ENCODE peak calls at places on chromosomes 3 and 15, in ten cellular contexts. One of them, this sample, is unnamed.

GRCh38 chr3:155753038-155753647 is 8.3 kb upstream of the PLCH1 start:
- DNase-seq in K562: peak; percentile 57
- DNase-seq in cardiac muscle cell: peak; percentile 64
- DNase-seq in psoas muscle: no peak
- DNase-seq in OCI-LY7: peak; percentile 51
- DNase-seq in transverse colon: no peak
- DNase-seq in ascending aorta: no peak
- DNase-seq in heart right ventricle: no peak
- DNase-seq in GM23248: peak; percentile 54
- DNase-seq in H9: no peak
- DNase-seq in this sample: no peak

GRCh38 chr15:57227899-57228298 is 148.4 kb upstream of the CGNL1 start:
- DNase-seq in K562: no peak
- DNase-seq in cardiac muscle cell: peak; percentile 78
- DNase-seq in psoas muscle: no peak
- DNase-seq in OCI-LY7: no peak
- DNase-seq in transverse colon: no peak
- DNase-seq in ascending aorta: no peak
- DNase-seq in heart right ventricle: no peak
- DNase-seq in GM23248: peak; percentile 64
- DNase-seq in H9: no peak
- DNase-seq in this sample: no peak

GRCh38 chr15:92083190-92083589 is 229.7 kb downstream of the SLCO3A1 start:
- DNase-seq in K562: no peak
- DNase-seq in cardiac muscle cell: no peak
- DNase-seq in psoas muscle: no peak
- DNase-seq in OCI-LY7: no peak
- DNase-seq in transverse colon: no peak
- DNase-seq in ascending aorta: no peak
- DNase-seq in heart right ventricle: no peak
- DNase-seq in GM23248: no peak
- DNase-seq in H9: no peak
- DNase-seq in this sample: no peak

GRCh38 chr15:63452552-63453136 is 51.7 kb upstream of the USP3 start:
- DNase-seq in K562: no peak
- DNase-seq in cardiac muscle cell: no peak
- DNase-seq in psoas muscle: no peak
- DNase-seq in OCI-LY7: no peak
- DNase-seq in transverse colon: no peak
- DNase-seq in ascending aorta: no peak
- DNase-seq in heart right ventricle: no peak
- DNase-seq in GM23248: peak; percentile 75
- DNase-seq in H9: no peak
- DNase-seq in this sample: no peak

GRCh38 chr3:108394563-108394962 is 98.2 kb downstream of the HHLA2 start:
- DNase-seq in K562: no peak
- DNase-seq in cardiac muscle cell: no peak
- DNase-seq in psoas muscle: no peak
- DNase-seq in OCI-LY7: no peak
- DNase-seq in transverse colon: no peak
- DNase-seq in ascending aorta: no peak
- DNase-seq in heart right ventricle: no peak
- DNase-seq in GM23248: no peak
- DNase-seq in H9: no peak
- DNase-seq in this sample: no peak

GRCh38 chr3:119588112-119588511 is 8.8 kb downstream of the ADPRH start:
- DNase-seq in K562: no peak
- DNase-seq in cardiac muscle cell: no peak
- DNase-seq in psoas muscle: peak; percentile 62
- DNase-seq in OCI-LY7: peak; percentile 22
- DNase-seq in transverse colon: peak; percentile 63
- DNase-seq in ascending aorta: peak; percentile 74
- DNase-seq in heart right ventricle: peak; percentile 53
- DNase-seq in GM23248: peak; percentile 21
- DNase-seq in H9: no peak
- DNase-seq in this sample: peak; percentile 35

GRCh38 chr3:121228971-121229370 is 316.8 kb downstream of the POLQ start:
- DNase-seq in K562: no peak
- DNase-seq in cardiac muscle cell: no peak
- DNase-seq in psoas muscle: no peak
- DNase-seq in OCI-LY7: no peak
- DNase-seq in transverse colon: no peak
- DNase-seq in ascending aorta: no peak
- DNase-seq in heart right ventricle: no peak
- DNase-seq in GM23248: no peak
- DNase-seq in H9: no peak
- DNase-seq in this sample: no peak

GRCh38 chr3:169759256-169759655 is 5.6 kb downstream of the TERC start:
- DNase-seq in K562: no peak
- DNase-seq in cardiac muscle cell: peak; percentile 43
- DNase-seq in psoas muscle: no peak
- DNase-seq in OCI-LY7: peak; percentile 29
- DNase-seq in transverse colon: no peak
- DNase-seq in ascending aorta: no peak
- DNase-seq in heart right ventricle: no peak
- DNase-seq in GM23248: peak; percentile 76
- DNase-seq in H9: no peak
- DNase-seq in this sample: no peak

GRCh38 chr3:15798533-15799245 is 910 bp upstream of the ANKRD28 start:
- DNase-seq in K562: no peak
- DNase-seq in cardiac muscle cell: no peak
- DNase-seq in psoas muscle: no peak
- DNase-seq in OCI-LY7: no peak
- DNase-seq in transverse colon: no peak
- DNase-seq in ascending aorta: no peak
- DNase-seq in heart right ventricle: no peak
- DNase-seq in GM23248: no peak
- DNase-seq in H9: no peak
- DNase-seq in this sample: no peak

GRCh38 chr3:39166932-39167532 is 13.6 kb upstream of the CSRNP1 start:
- DNase-seq in K562: no peak
- DNase-seq in cardiac muscle cell: peak; percentile 97
- DNase-seq in psoas muscle: no peak
- DNase-seq in OCI-LY7: no peak
- DNase-seq in transverse colon: no peak
- DNase-seq in ascending aorta: no peak
- DNase-seq in heart right ventricle: peak; percentile 28
- DNase-seq in GM23248: peak; percentile 91
- DNase-seq in H9: no peak
- DNase-seq in this sample: no peak

GRCh38 chr3:4615734-4616133 is 122.6 kb downstream of the ITPR1 start:
- DNase-seq in K562: no peak
- DNase-seq in cardiac muscle cell: no peak
- DNase-seq in psoas muscle: no peak
- DNase-seq in OCI-LY7: no peak
- DNase-seq in transverse colon: no peak
- DNase-seq in ascending aorta: no peak
- DNase-seq in heart right ventricle: no peak
- DNase-seq in GM23248: no peak
- DNase-seq in H9: no peak
- DNase-seq in this sample: no peak
- H3K27ac ChIP-seq in K562: no peak overlapping the region
- H3K27ac ChIP-seq in cardiac muscle cell: no peak overlapping the region
- H3K27ac ChIP-seq in psoas muscle: no peak overlapping the region
- H3K27ac ChIP-seq in OCI-LY7: no peak overlapping the region
- H3K27ac ChIP-seq in transverse colon: no peak overlapping the region
- H3K27ac ChIP-seq in ascending aorta: no peak overlapping the region
- H3K27ac ChIP-seq in heart right ventricle: no peak overlapping the region
- H3K27ac ChIP-seq in GM23248: no peak overlapping the region
- H3K27ac ChIP-seq in H9: no peak overlapping the region
- H3K27ac ChIP-seq in this sample: no peak overlapping the region

GRCh38 chr3:14486460-14486859 is 53.7 kb downstream of the GRIP2 start:
- DNase-seq in K562: no peak
- DNase-seq in cardiac muscle cell: no peak
- DNase-seq in psoas muscle: no peak
- DNase-seq in OCI-LY7: no peak
- DNase-seq in transverse colon: peak; percentile 26
- DNase-seq in ascending aorta: no peak
- DNase-seq in heart right ventricle: no peak
- DNase-seq in GM23248: no peak
- DNase-seq in H9: no peak
- DNase-seq in this sample: no peak

GRCh38 chr3:14488286-14489036 is 51.7 kb downstream of the GRIP2 start:
- DNase-seq in K562: no peak
- DNase-seq in cardiac muscle cell: no peak
- DNase-seq in psoas muscle: peak; percentile 17
- DNase-seq in OCI-LY7: no peak
- DNase-seq in transverse colon: no peak
- DNase-seq in ascending aorta: no peak
- DNase-seq in heart right ventricle: no peak
- DNase-seq in GM23248: no peak
- DNase-seq in H9: no peak
- DNase-seq in this sample: no peak

GRCh38 chr3:14489641-14490040 is 50.5 kb downstream of the GRIP2 start:
- DNase-seq in K562: no peak
- DNase-seq in cardiac muscle cell: no peak
- DNase-seq in psoas muscle: peak; percentile 35
- DNase-seq in OCI-LY7: no peak
- DNase-seq in transverse colon: no peak
- DNase-seq in ascending aorta: no peak
- DNase-seq in heart right ventricle: no peak
- DNase-seq in GM23248: no peak
- DNase-seq in H9: no peak
- DNase-seq in this sample: no peak

GRCh38 chr3:14487086-14487485 is 53.1 kb downstream of the GRIP2 start:
- DNase-seq in K562: no peak
- DNase-seq in cardiac muscle cell: no peak
- DNase-seq in psoas muscle: no peak
- DNase-seq in OCI-LY7: no peak
- DNase-seq in transverse colon: no peak
- DNase-seq in ascending aorta: no peak
- DNase-seq in heart right ventricle: no peak
- DNase-seq in GM23248: no peak
- DNase-seq in H9: no peak
- DNase-seq in this sample: no peak

GRCh38 chr3:14487821-14488220 is 52.3 kb downstream of the GRIP2 start:
- DNase-seq in K562: no peak
- DNase-seq in cardiac muscle cell: no peak
- DNase-seq in psoas muscle: no peak
- DNase-seq in OCI-LY7: no peak
- DNase-seq in transverse colon: no peak
- DNase-seq in ascending aorta: no peak
- DNase-seq in heart right ventricle: no peak
- DNase-seq in GM23248: no peak
- DNase-seq in H9: no peak
- DNase-seq in this sample: no peak
- H3K27ac ChIP-seq in K562: no peak overlapping the region
- H3K27ac ChIP-seq in cardiac muscle cell: no peak overlapping the region
- H3K27ac ChIP-seq in psoas muscle: no peak overlapping the region
- H3K27ac ChIP-seq in OCI-LY7: no peak overlapping the region
- H3K27ac ChIP-seq in transverse colon: no peak overlapping the region
- H3K27ac ChIP-seq in ascending aorta: no peak overlapping the region
- H3K27ac ChIP-seq in heart right ventricle: no peak overlapping the region
- H3K27ac ChIP-seq in GM23248: no peak overlapping the region
- H3K27ac ChIP-seq in H9: no peak overlapping the region
- H3K27ac ChIP-seq in this sample: no peak overlapping the region

GRCh38 chr3:4813855-4814254 is 165.4 kb upstream of the BHLHE40 start:
- DNase-seq in K562: peak; percentile 54
- DNase-seq in cardiac muscle cell: peak; percentile 10
- DNase-seq in psoas muscle: no peak
- DNase-seq in OCI-LY7: no peak
- DNase-seq in transverse colon: no peak
- DNase-seq in ascending aorta: no peak
- DNase-seq in heart right ventricle: no peak
- DNase-seq in GM23248: no peak
- DNase-seq in H9: no peak
- DNase-seq in this sample: no peak
- H3K27ac ChIP-seq in K562: peak overlapping the region; percentile 93
- H3K27ac ChIP-seq in cardiac muscle cell: no peak overlapping the region
- H3K27ac ChIP-seq in psoas muscle: no peak overlapping the region
- H3K27ac ChIP-seq in OCI-LY7: no peak overlapping the region
- H3K27ac ChIP-seq in transverse colon: no peak overlapping the region
- H3K27ac ChIP-seq in ascending aorta: no peak overlapping the region
- H3K27ac ChIP-seq in heart right ventricle: peak overlapping the region; percentile 40
- H3K27ac ChIP-seq in GM23248: no peak overlapping the region
- H3K27ac ChIP-seq in H9: no peak overlapping the region
- H3K27ac ChIP-seq in this sample: no peak overlapping the region

GRCh38 chr3:13482106-13482690 is 2.1 kb downstream of the HDAC11 start:
- DNase-seq in K562: no peak
- DNase-seq in cardiac muscle cell: no peak
- DNase-seq in psoas muscle: peak; percentile 14
- DNase-seq in OCI-LY7: no peak
- DNase-seq in transverse colon: no peak
- DNase-seq in ascending aorta: no peak
- DNase-seq in heart right ventricle: no peak
- DNase-seq in GM23248: no peak
- DNase-seq in H9: no peak
- DNase-seq in this sample: no peak

GRCh38 chr3:13487403-13487802 is 7.3 kb downstream of the HDAC11 start:
- DNase-seq in K562: no peak
- DNase-seq in cardiac muscle cell: no peak
- DNase-seq in psoas muscle: peak; percentile 11
- DNase-seq in OCI-LY7: no peak
- DNase-seq in transverse colon: no peak
- DNase-seq in ascending aorta: no peak
- DNase-seq in heart right ventricle: no peak
- DNase-seq in GM23248: no peak
- DNase-seq in H9: no peak
- DNase-seq in this sample: no peak

GRCh38 chr3:13483286-13483685 is 3.2 kb downstream of the HDAC11 start:
- DNase-seq in K562: no peak
- DNase-seq in cardiac muscle cell: no peak
- DNase-seq in psoas muscle: peak; percentile 44
- DNase-seq in OCI-LY7: no peak
- DNase-seq in transverse colon: no peak
- DNase-seq in ascending aorta: no peak
- DNase-seq in heart right ventricle: no peak
- DNase-seq in GM23248: no peak
- DNase-seq in H9: no peak
- DNase-seq in this sample: no peak

GRCh38 chr3:13483988-13484695 is 4.0 kb downstream of the HDAC11 start:
- DNase-seq in K562: no peak
- DNase-seq in cardiac muscle cell: no peak
- DNase-seq in psoas muscle: peak; percentile 32
- DNase-seq in OCI-LY7: no peak
- DNase-seq in transverse colon: peak; percentile 30
- DNase-seq in ascending aorta: no peak
- DNase-seq in heart right ventricle: no peak
- DNase-seq in GM23248: no peak
- DNase-seq in H9: no peak
- DNase-seq in this sample: no peak

DNA sequence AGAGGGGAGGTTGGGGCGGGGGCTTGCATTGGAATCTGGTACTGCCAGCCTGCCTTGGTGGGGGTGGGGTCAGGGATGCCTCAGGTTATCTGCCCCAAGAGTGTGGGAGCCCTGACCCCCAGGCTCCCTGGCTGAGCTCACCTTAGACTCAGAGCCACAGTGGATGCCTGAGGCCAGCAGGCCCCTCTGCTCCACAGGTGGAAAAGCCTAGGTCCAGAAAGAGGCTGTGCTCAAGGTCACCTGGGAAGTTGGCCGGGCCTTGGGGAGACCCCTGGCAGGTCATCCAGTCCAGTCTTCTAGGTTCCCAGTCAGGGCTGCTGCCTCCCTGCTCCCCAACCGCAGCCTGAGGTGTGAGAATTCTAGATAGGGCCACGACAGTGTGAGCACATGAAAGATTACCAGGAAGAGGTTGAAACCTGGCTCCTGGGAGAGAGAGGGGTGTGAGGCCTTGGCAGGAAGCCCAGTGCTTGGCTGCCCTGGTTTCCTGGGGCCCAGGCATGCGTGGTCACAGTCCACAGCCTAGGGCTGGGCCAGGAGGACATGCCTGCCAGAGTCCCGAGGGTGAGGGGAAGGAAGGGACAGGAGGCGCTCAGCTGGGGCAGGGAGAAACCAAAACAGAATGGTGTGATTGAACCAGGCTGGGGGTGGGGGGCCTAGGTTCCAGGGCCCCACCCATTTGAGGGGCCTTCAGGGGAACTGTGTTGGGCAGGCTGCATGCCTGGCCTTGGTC is 4.9 kb downstream of the HDAC11 start:
- DNase-seq in K562: peak; percentile 98
- DNase-seq in cardiac muscle cell: peak; percentile 74
- DNase-seq in psoas muscle: peak; percentile 94
- DNase-seq in OCI-LY7: no peak
- DNase-seq in transverse colon: peak; percentile 93
- DNase-seq in ascending aorta: peak; percentile 75
- DNase-seq in heart right ventricle: peak; percentile 86
- DNase-seq in GM23248: no peak
- DNase-seq in H9: no peak
- DNase-seq in this sample: no peak
- H3K27ac ChIP-seq in K562: peak overlapping the region; percentile 60
- H3K27ac ChIP-seq in cardiac muscle cell: peak overlapping the region; percentile 76
- H3K27ac ChIP-seq in psoas muscle: peak overlapping the region; percentile 83
- H3K27ac ChIP-seq in OCI-LY7: no peak overlapping the region
- H3K27ac ChIP-seq in transverse colon: peak overlapping the region; percentile 88
- H3K27ac ChIP-seq in ascending aorta: peak overlapping the region; percentile 8
- H3K27ac ChIP-seq in heart right ventricle: peak overlapping the region; percentile 78
- H3K27ac ChIP-seq in GM23248: no peak overlapping the region
- H3K27ac ChIP-seq in H9: no peak overlapping the region
- H3K27ac ChIP-seq in this sample: no peak overlapping the region